ENCODE peak calls at places on chromosomes 4 and X, in nine cellular contexts. T is IMR-90, O is erythroblast, N is uterus, Z is heart left ventricle, C is ovary, D is stomach, R is A549, V is GM12878. K is an unnamed sample.

GRCh38 chr4:62912531-62912930 is 1496.7 kb downstream of the TECRL start:
- DNase-seq in R (no peak), T (no peak), V (no peak), C (no peak), D (no peak), Z (no peak), N (no peak), O (no peak), K (no peak)

GRCh38 chrX:17415242-17415815 is 40.3 kb downstream of the NHS start:
- DNase-seq in N (no peak), D (no peak), V (no peak), C (no peak), R (no peak), O (no peak), T (no peak), Z (no peak), K (no peak)

GRCh38 chr4:39770471-39770870 is 72.5 kb downstream of the UBE2K start:
- DNase-seq in T (no peak), D (no peak), V (no peak), O (no peak), N (no peak), Z (no peak), C (no peak), R (no peak), K (no peak)

GRCh38 chr4:165458451-165458850 is 79.6 kb downstream of the CPE start:
- DNase-seq in N (no peak), T (no peak), D (no peak), R (no peak), Z (no peak), O (no peak), V (no peak), C (no peak), K (no peak)

GRCh38 chr4:154616731-154617130 is 4.3 kb upstream of the FGG start:
- DNase-seq in V (peak), O (no peak), N (no peak), D (no peak), Z (no peak), C (no peak), T (no peak), R (no peak), K (no peak)

GRCh38 chrX:121011254-121011653 is 25.7 kb upstream of the CT47A1 start:
- DNase-seq in T (no peak), C (no peak), R (no peak), N (no peak), O (no peak), Z (no peak), V (no peak), D (no peak), K (no peak)

GRCh38 chr4:72444104-72444503 is 124.9 kb downstream of the ADAMTS3 start:
- DNase-seq in N (no peak), O (no peak), V (no peak), T (no peak), D (no peak), R (no peak), C (no peak), Z (no peak), K (no peak)

GRCh38 chr4:111064342-111064993 is 441.6 kb upstream of the PITX2 start:
- DNase-seq in N (no peak), C (no peak), Z (no peak), D (no peak), V (peak), T (peak), R (peak), O (no peak), K (no peak)

GRCh38 chr4:145130788-145131398 is 32.8 kb downstream of the ABCE1 start:
- DNase-seq in O (no peak), C (no peak), D (no peak), N (no peak), V (no peak), T (peak), Z (no peak), R (no peak), K (peak)

GRCh38 chrX:2320580-2321327 is 180.0 kb downstream of the DHRSX start:
- DNase-seq in D (peak), T (peak), N (no peak), O (no peak), R (peak), C (no peak), V (no peak), Z (peak), K (peak)

GRCh38 chr4:128803783-128804182 is 5.7 kb upstream of the JADE1 start:
- DNase-seq in Z (no peak), O (no peak), R (no peak), C (no peak), N (no peak), V (no peak), D (no peak), T (no peak), K (no peak)

GRCh38 chrX:42385730-42386129 is 392.2 kb downstream of the PPP1R2C start:
- DNase-seq in O (no peak), V (no peak), T (no peak), R (no peak), Z (no peak), C (no peak), N (no peak), D (no peak), K (no peak)

GRCh38 chr4:8848507-8849265 is 23.0 kb downstream of the HMX1 start:
- DNase-seq in R (no peak), C (peak), Z (peak), O (no peak), V (no peak), D (no peak), N (no peak), T (no peak), K (no peak)

GRCh38 chr4:155616112-155616511 is 50.5 kb upstream of the GUCY1A1 start:
- DNase-seq in N (no peak), V (no peak), R (no peak), C (no peak), Z (no peak), O (no peak), T (peak), D (no peak), K (no peak)

GRCh38 chrX:66014560-66014959 is 25.3 kb downstream of the VSIG4 start:
- DNase-seq in D (no peak), T (no peak), R (no peak), O (no peak), C (no peak), V (no peak), N (no peak), Z (no peak), K (no peak)

GRCh38 chrX:66015906-66016689 is 23.8 kb downstream of the VSIG4 start:
- DNase-seq in N (no peak), D (no peak), V (no peak), O (peak), T (no peak), R (no peak), Z (no peak), C (no peak), K (no peak)

GRCh38 chrX:66016905-66017658 is 22.8 kb downstream of the VSIG4 start:
- DNase-seq in Z (no peak), N (no peak), T (no peak), C (no peak), D (no peak), O (peak), V (no peak), R (no peak), K (no peak)

GRCh38 chrX:66014084-66014483 is 25.8 kb downstream of the VSIG4 start:
- DNase-seq in D (no peak), O (no peak), Z (no peak), V (no peak), T (no peak), N (no peak), R (no peak), C (no peak), K (no peak)

GRCh38 chrX:66015152-66015827 is 24.6 kb downstream of the VSIG4 start:
- DNase-seq in Z (peak), D (no peak), T (no peak), C (no peak), V (peak), O (peak), N (no peak), R (no peak), K (no peak)
- TF ChIP-seq POLR2A in Z (no peak), D (no peak), T (no peak), C (no peak), V (peak), O (peak), N (no peak), R (no peak), K (no peak)

DNA sequence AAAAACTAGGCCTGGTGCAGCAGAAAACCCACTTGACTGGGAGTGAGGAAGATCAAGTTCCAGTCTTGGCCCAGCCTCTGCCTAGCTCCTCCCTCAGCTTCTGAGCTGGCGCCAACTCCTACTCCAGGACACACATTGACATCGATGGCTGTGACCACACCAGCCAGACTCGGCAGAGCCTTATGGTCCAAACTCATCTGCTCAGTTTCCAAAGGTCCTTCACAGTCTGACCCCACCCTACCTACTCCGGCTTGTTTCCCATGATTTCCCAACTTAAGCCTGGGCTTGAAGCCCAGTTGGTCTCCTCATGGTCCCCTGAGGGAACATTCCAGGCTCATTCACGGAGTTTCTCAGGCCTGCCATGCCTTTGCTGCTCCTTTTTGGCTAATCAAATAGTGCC is 10.1 kb downstream of the ELF4 start:
- DNase-seq in D (no peak), V (no peak), Z (peak), C (no peak), O (no peak), N (peak), R (no peak), T (no peak), K (peak)
- TF ChIP-seq POLR2A in D (no peak), V (no peak), Z (no peak), C (no peak), O (no peak), N (no peak), R (no peak), T (no peak), K (no peak)

GRCh38 chr4:1683903-1684755 is at the start of gene FAM53A:
- DNase-seq in T (peak), O (peak), V (peak), C (peak), Z (peak), D (peak), R (peak), N (peak), K (peak)
- TF ChIP-seq POLR2A in T (peak), O (peak), V (peak), C (peak), Z (peak), D (no peak), R (peak), N (peak), K (peak)

GRCh38 chrX:37685452-37686347 is at the start of gene XK:
- DNase-seq in D (peak), C (peak), R (peak), O (peak), T (no peak), Z (peak), V (no peak), N (peak), K (peak)
- TF ChIP-seq POLR2A in D (no peak), C (no peak), R (peak), O (peak), T (no peak), Z (no peak), V (no peak), N (no peak), K (peak)

GRCh38 chrX:86047174-86047991 is at the start of gene CHM:
- DNase-seq in T (peak), N (peak), Z (peak), C (peak), O (no peak), V (peak), R (peak), D (peak), K (peak)
- TF ChIP-seq POLR2A in T (peak), N (peak), Z (peak), C (peak), O (peak), V (peak), R (peak), D (no peak), K (peak)

GRCh38 chr4:109557433-109557832 is 2.6 kb upstream of the MCUB start:
- DNase-seq in V (no peak), O (no peak), N (no peak), D (no peak), Z (no peak), T (no peak), C (peak), R (no peak), K (no peak)

GRCh38 chr4:109562457-109563237 is 2.6 kb downstream of the MCUB start:
- DNase-seq in T (no peak), O (no peak), V (no peak), D (no peak), C (no peak), N (no peak), Z (no peak), R (no peak), K (no peak)

GRCh38 chr4:109559625-109559982 is 442 bp upstream of the MCUB start:
- DNase-seq in D (no peak), Z (peak), T (no peak), O (no peak), V (no peak), R (peak), N (peak), C (peak), K (peak)

GRCh38 chr4:109559983-109560686 is at the start of gene MCUB:
- DNase-seq in C (peak), T (peak), D (peak), N (peak), O (peak), Z (peak), R (peak), V (peak), K (peak)

GRCh38 chr4:109560687-109561452 is 824 bp downstream of the MCUB start:
- DNase-seq in N (peak), V (peak), D (no peak), C (peak), Z (peak), R (peak), T (peak), O (peak), K (peak)
- TF ChIP-seq POLR2A in N (no peak), V (peak), D (no peak), C (no peak), Z (no peak), R (no peak), T (no peak), O (no peak), K (no peak)

DNA sequence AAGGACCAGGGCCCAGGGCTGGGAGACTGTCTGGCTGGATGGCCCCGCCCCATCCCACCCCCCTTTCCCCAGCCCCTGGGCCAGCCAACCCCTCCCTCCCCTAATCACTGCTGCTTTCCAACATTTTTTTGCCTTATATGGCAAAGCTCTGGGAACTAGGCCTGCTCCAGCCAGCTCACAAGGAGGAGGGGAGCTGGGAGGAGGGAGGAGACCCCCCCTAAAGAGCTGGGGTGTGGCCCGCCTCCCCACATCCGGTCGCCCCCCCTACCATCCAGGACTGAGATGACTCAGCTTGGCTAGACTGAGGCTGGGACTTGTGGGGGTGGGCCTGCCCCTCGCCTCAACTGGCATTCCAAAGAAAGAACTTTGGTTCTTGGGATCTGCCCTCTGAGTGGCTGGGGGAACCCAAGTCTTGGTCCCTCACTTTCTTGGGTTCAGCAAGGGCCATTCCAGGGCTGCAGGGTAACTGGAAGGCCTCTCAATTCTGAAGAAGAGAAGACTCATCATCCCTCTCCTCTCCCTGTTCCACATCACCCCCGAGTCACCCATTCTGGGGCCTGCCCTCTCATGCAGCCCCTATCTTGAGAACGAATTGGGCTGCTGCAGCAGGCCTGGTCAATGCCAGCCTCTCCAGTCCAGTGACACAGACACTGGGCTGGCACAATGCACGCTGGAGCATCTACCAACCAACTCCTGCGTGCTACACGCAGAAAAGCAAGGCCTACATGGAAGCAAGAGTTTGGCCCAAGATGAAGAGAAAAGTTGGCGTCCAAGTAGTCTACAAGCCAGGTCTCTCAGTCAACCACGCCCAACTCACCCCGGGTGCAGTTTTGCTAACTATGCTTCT is 4.8 kb downstream of the FLNA start:
- DNase-seq in V (peak), O (peak), R (peak), Z (peak), C (peak), T (peak), N (peak), D (no peak), K (peak)
- TF ChIP-seq POLR2A in V (peak), O (no peak), R (no peak), Z (peak), C (peak), T (peak), N (peak), D (no peak), K (no peak)

GRCh38 chr4:69757464-69757863 is 3.0 kb downstream of the SULT1B1 start:
- DNase-seq in V (no peak), D (no peak), R (no peak), N (no peak), C (no peak), Z (no peak), T (no peak), O (no peak), K (no peak)

GRCh38 chr4:69763233-69763632 is 2.8 kb upstream of the SULT1B1 start:
- DNase-seq in V (no peak), T (no peak), O (no peak), R (no peak), Z (no peak), C (no peak), D (no peak), N (no peak), K (no peak)

GRCh38 chr4:69764311-69764710 is 3.9 kb upstream of the SULT1B1 start:
- DNase-seq in C (no peak), D (no peak), R (no peak), T (no peak), O (no peak), V (no peak), N (no peak), Z (no peak), K (no peak)

GRCh38 chr4:69759189-69759604 is 1.2 kb downstream of the SULT1B1 start:
- DNase-seq in V (no peak), O (no peak), N (no peak), T (no peak), R (no peak), C (no peak), Z (no peak), D (no peak), K (no peak)

DNA sequence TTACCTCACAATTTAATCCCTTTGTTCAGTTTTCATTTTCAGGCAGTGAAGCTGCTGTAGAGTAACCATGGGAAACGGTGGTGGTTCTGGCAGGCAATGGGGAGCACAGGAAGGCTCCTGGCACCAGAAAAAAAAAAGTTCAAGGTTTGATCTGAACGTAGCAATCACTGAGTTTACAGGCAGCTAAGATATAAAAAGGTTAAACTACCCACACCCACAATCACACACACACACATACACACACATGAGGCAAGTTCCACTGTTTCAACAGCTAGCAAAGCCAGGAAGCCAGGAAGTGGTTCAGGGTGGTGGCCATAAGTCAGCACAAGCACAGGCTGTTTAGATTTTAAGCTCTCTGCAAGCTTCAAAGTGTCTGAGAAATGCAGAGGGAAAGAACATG is at the start of gene SULT1B1:
- DNase-seq in V (no peak), D (peak), R (no peak), C (no peak), T (peak), Z (peak), O (no peak), N (no peak), K (no peak)
- TF ChIP-seq POLR2A in V (no peak), D (no peak), R (no peak), C (no peak), T (no peak), Z (no peak), O (no peak), N (no peak), K (no peak)

GRCh38 chr4:94202769-94203168 is 4.9 kb upstream of the SMARCAD1 start:
- DNase-seq in R (no peak), D (no peak), V (no peak), Z (no peak), T (no peak), O (no peak), C (no peak), N (no peak), K (no peak)

GRCh38 chr4:94208918-94209317 is 1.3 kb downstream of the SMARCAD1 start:
- DNase-seq in D (no peak), N (no peak), O (peak), T (no peak), V (no peak), Z (no peak), C (no peak), R (no peak), K (no peak)

GRCh38 chr4:94208268-94208667 is 603 bp downstream of the SMARCAD1 start:
- DNase-seq in C (no peak), O (peak), D (no peak), T (no peak), N (no peak), Z (no peak), R (no peak), V (no peak), K (no peak)

GRCh38 chr4:94207469-94208224 is at the start of gene SMARCAD1:
- DNase-seq in V (peak), N (peak), R (peak), Z (peak), C (peak), D (peak), O (peak), T (peak), K (peak)
- TF ChIP-seq POLR2A in V (peak), N (no peak), R (peak), Z (no peak), C (no peak), D (no peak), O (peak), T (peak), K (peak)

DNA sequence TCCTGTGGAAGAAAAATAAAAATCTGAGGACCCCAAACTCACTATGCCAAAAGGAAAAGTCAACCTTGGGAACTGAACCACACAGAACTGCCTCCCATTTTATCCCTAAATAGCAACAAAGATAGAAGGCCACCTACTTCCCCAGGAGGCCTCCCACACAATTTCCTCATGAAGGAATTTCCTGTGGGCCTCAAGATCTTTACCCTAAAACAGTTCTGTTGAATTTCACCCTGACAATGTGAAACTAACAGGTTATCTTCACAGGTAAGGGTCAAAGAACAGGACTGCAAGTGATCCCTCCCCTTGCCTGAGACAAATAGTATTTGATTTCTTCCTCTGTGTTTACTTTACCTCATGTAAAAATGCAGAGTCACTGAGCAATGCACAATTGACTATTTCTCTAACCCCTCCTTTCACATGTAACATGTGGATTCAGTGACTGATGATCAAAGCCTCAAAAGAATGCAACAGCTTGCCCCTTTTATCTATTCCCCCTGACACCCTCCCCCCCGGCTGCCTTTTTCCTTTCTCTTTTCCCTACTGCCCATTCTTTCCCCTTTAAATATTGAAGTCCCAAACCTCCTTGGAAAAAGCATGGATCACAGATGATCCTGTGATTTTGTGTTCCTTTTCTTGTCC is 33.3 kb downstream of the MEPE start:
- DNase-seq in D (no peak), T (peak), V (no peak), Z (no peak), O (no peak), R (no peak), N (no peak), C (no peak), K (no peak)
- TF ChIP-seq POLR2A in D (no peak), T (no peak), V (no peak), Z (no peak), O (no peak), R (no peak), N (no peak), C (no peak), K (no peak)